ENCODE peak calls at places on chromosomes 5 and 9, in four cellular contexts. One of them, this sample, is unnamed.

GRCh38 chr9:35070823-35071813 is 1.3 kb downstream of the VCP start:
- DNase-seq in GM12878: no peak
- DNase-seq in SK-N-SH: no peak
- DNase-seq in K562: peak
- DNase-seq in this sample: no peak

GRCh38 chr5:1815881-1816292 is 14.7 kb downstream of the NDUFS6 start:
- DNase-seq in GM12878: no peak
- DNase-seq in SK-N-SH: no peak
- DNase-seq in K562: no peak
- DNase-seq in this sample: no peak

GRCh38 chr5:19496056-19496455 is 491.9 kb downstream of the CDH18 start:
- DNase-seq in GM12878: no peak
- DNase-seq in SK-N-SH: no peak
- DNase-seq in K562: no peak
- DNase-seq in this sample: no peak

GRCh38 chr5:53482717-53483638 is 2.5 kb downstream of the FST start:
- DNase-seq in GM12878: no peak
- DNase-seq in SK-N-SH: peak
- DNase-seq in K562: peak
- DNase-seq in this sample: peak

GRCh38 chr5:88607492-88607891 is 275.5 kb downstream of the MEF2C start:
- DNase-seq in GM12878: no peak
- DNase-seq in SK-N-SH: no peak
- DNase-seq in K562: no peak
- DNase-seq in this sample: no peak

GRCh38 chr9:134526798-134527492 is 114.7 kb upstream of the COL5A1 start:
- DNase-seq in GM12878: no peak
- DNase-seq in SK-N-SH: no peak
- DNase-seq in K562: no peak
- DNase-seq in this sample: no peak

GRCh38 chr5:58245479-58245845 is 214.4 kb downstream of the PLK2 start:
- DNase-seq in GM12878: no peak
- DNase-seq in SK-N-SH: no peak
- DNase-seq in K562: no peak
- DNase-seq in this sample: no peak

GRCh38 chr5:147578228-147579024 is 68.6 kb upstream of the DPYSL3 start:
- DNase-seq in GM12878: no peak
- DNase-seq in SK-N-SH: peak
- DNase-seq in K562: peak
- DNase-seq in this sample: peak

GRCh38 chr5:31867219-31867618 is 228.3 kb downstream of the PDZD2 start:
- DNase-seq in GM12878: no peak
- DNase-seq in SK-N-SH: no peak
- DNase-seq in K562: no peak
- DNase-seq in this sample: no peak

GRCh38 chr9:137454145-137454505 is 5.0 kb downstream of the NSMF start:
- DNase-seq in GM12878: no peak
- DNase-seq in SK-N-SH: peak
- DNase-seq in K562: peak
- DNase-seq in this sample: no peak

GRCh38 chr9:72703574-72703973 is 182.2 kb downstream of the TMC1 start:
- DNase-seq in GM12878: peak
- DNase-seq in SK-N-SH: no peak
- DNase-seq in K562: no peak
- DNase-seq in this sample: no peak

GRCh38 chr5:53714324-53715010 is 154.0 kb downstream of the NDUFS4 start:
- DNase-seq in GM12878: no peak
- DNase-seq in SK-N-SH: no peak
- DNase-seq in K562: no peak
- DNase-seq in this sample: no peak

GRCh38 chr9:111896942-111897830 is 572 bp downstream of the UGCG start:
- DNase-seq in GM12878: no peak
- DNase-seq in SK-N-SH: peak
- DNase-seq in K562: peak
- DNase-seq in this sample: peak

GRCh38 chr5:72480836-72481235 is 26.4 kb downstream of the ZNF366 start:
- DNase-seq in GM12878: no peak
- DNase-seq in SK-N-SH: no peak
- DNase-seq in K562: no peak
- DNase-seq in this sample: no peak

GRCh38 chr5:45399041-45399440 is 297.1 kb downstream of the HCN1 start:
- DNase-seq in GM12878: no peak
- DNase-seq in SK-N-SH: no peak
- DNase-seq in K562: no peak
- DNase-seq in this sample: no peak

GRCh38 chr5:91357012-91357634 is 26.0 kb downstream of the ARRDC3 start:
- DNase-seq in GM12878: no peak
- DNase-seq in SK-N-SH: no peak
- DNase-seq in K562: no peak
- DNase-seq in this sample: no peak

GRCh38 chr5:58497956-58498942 is 7.0 kb downstream of the GAPT start:
- DNase-seq in GM12878: no peak
- DNase-seq in SK-N-SH: peak
- DNase-seq in K562: peak
- DNase-seq in this sample: peak

GRCh38 chr9:35813434-35814105 is 1.3 kb downstream of the HINT2 start:
- DNase-seq in GM12878: no peak
- DNase-seq in SK-N-SH: peak
- DNase-seq in K562: peak
- DNase-seq in this sample: peak

GRCh38 chr5:90386099-90386710 is 23.4 kb downstream of the CETN3 start:
- DNase-seq in GM12878: no peak
- DNase-seq in SK-N-SH: peak
- DNase-seq in K562: peak
- DNase-seq in this sample: peak

GRCh38 chr9:2859776-2860379 is 16.0 kb upstream of the PUM3 start:
- DNase-seq in GM12878: no peak
- DNase-seq in SK-N-SH: peak
- DNase-seq in K562: peak
- DNase-seq in this sample: peak

GRCh38 chr5:150021491-150022162 is 21.1 kb downstream of the HMGXB3 start:
- DNase-seq in GM12878: no peak
- DNase-seq in SK-N-SH: no peak
- DNase-seq in K562: no peak
- DNase-seq in this sample: no peak

GRCh38 chr5:55668356-55668755 is 43.8 kb downstream of the SLC38A9 start:
- DNase-seq in GM12878: no peak
- DNase-seq in SK-N-SH: no peak
- DNase-seq in K562: no peak
- DNase-seq in this sample: no peak

GRCh38 chr5:1156033-1156753 is 44.3 kb upstream of the SLC12A7 start:
- DNase-seq in GM12878: no peak
- DNase-seq in SK-N-SH: peak
- DNase-seq in K562: no peak
- DNase-seq in this sample: no peak

GRCh38 chr9:95023217-95024003 is 294.1 kb downstream of the FANCC start:
- DNase-seq in GM12878: no peak
- DNase-seq in SK-N-SH: no peak
- DNase-seq in K562: no peak
- DNase-seq in this sample: peak

GRCh38 chr9:101336091-101336490 is 48.7 kb downstream of the BAAT start:
- DNase-seq in GM12878: no peak
- DNase-seq in SK-N-SH: no peak
- DNase-seq in K562: no peak
- DNase-seq in this sample: no peak

GRCh38 chr9:70954126-70954525 is 167.3 kb downstream of the TRPM3 start:
- DNase-seq in GM12878: no peak
- DNase-seq in SK-N-SH: no peak
- DNase-seq in K562: no peak
- DNase-seq in this sample: no peak

GRCh38 chr5:57456056-57456455 is 26.6 kb downstream of the ACTBL2 start:
- DNase-seq in GM12878: no peak
- DNase-seq in SK-N-SH: no peak
- DNase-seq in K562: no peak
- DNase-seq in this sample: peak

GRCh38 chr9:71814226-71814625 is 45.9 kb upstream of the CEMIP2 start:
- DNase-seq in GM12878: no peak
- DNase-seq in SK-N-SH: no peak
- DNase-seq in K562: no peak
- DNase-seq in this sample: no peak

GRCh38 chr5:131377785-131378325 is 114.0 kb downstream of the CDC42SE2 start:
- DNase-seq in GM12878: no peak
- DNase-seq in SK-N-SH: no peak
- DNase-seq in K562: no peak
- DNase-seq in this sample: no peak

GRCh38 chr5:93278876-93279275 is 302.1 kb downstream of the NR2F1-AS1 start:
- DNase-seq in GM12878: no peak
- DNase-seq in SK-N-SH: no peak
- DNase-seq in K562: no peak
- DNase-seq in this sample: no peak

GRCh38 chr5:148372883-148373282 is 10.9 kb upstream of the FBXO38 start:
- DNase-seq in GM12878: no peak
- DNase-seq in SK-N-SH: no peak
- DNase-seq in K562: no peak
- DNase-seq in this sample: no peak

GRCh38 chr9:22100626-22101025 is 91.5 kb upstream of the CDKN2B start:
- DNase-seq in GM12878: no peak
- DNase-seq in SK-N-SH: no peak
- DNase-seq in K562: no peak
- DNase-seq in this sample: no peak
- TF ChIP-seq ZBTB33 in GM12878: no peak
- TF ChIP-seq ZBTB33 in SK-N-SH: no peak
- TF ChIP-seq ZBTB33 in K562: no peak
- TF ChIP-seq ZBTB33 in this sample: no peak

GRCh38 chr5:160638141-160638742 is 213.8 kb downstream of the ATP10B start:
- DNase-seq in GM12878: no peak
- DNase-seq in SK-N-SH: no peak
- DNase-seq in K562: no peak
- DNase-seq in this sample: no peak

GRCh38 chr5:160646033-160646432 is 206.0 kb downstream of the ATP10B start:
- DNase-seq in GM12878: no peak
- DNase-seq in SK-N-SH: no peak
- DNase-seq in K562: no peak
- DNase-seq in this sample: no peak

GRCh38 chr5:160640417-160640816 is 211.6 kb downstream of the ATP10B start:
- DNase-seq in GM12878: no peak
- DNase-seq in SK-N-SH: no peak
- DNase-seq in K562: no peak
- DNase-seq in this sample: no peak

GRCh38 chr5:160641405-160641804 is 210.6 kb downstream of the ATP10B start:
- DNase-seq in GM12878: no peak
- DNase-seq in SK-N-SH: no peak
- DNase-seq in K562: no peak
- DNase-seq in this sample: no peak

GRCh38 chr5:160643588-160643987 is 208.4 kb downstream of the ATP10B start:
- DNase-seq in GM12878: no peak
- DNase-seq in SK-N-SH: no peak
- DNase-seq in K562: no peak
- DNase-seq in this sample: no peak
- TF ChIP-seq TAF1 in GM12878: no peak
- TF ChIP-seq TAF1 in SK-N-SH: no peak
- TF ChIP-seq TAF1 in K562: no peak
- TF ChIP-seq TAF1 in this sample: no peak

GRCh38 chr5:34749431-34749872 is 89.5 kb upstream of the TTC23L start:
- DNase-seq in GM12878: no peak
- DNase-seq in SK-N-SH: no peak
- DNase-seq in K562: no peak
- DNase-seq in this sample: no peak
- TF ChIP-seq ZBTB33 in GM12878: no peak
- TF ChIP-seq ZBTB33 in SK-N-SH: no peak
- TF ChIP-seq ZBTB33 in K562: no peak
- TF ChIP-seq ZBTB33 in this sample: no peak

GRCh38 chr9:133458643-133459312 is 1.0 kb upstream of the CACFD1 start:
- DNase-seq in GM12878: no peak
- DNase-seq in SK-N-SH: peak
- DNase-seq in K562: no peak
- DNase-seq in this sample: peak
- TF ChIP-seq TAF1 in GM12878: no peak
- TF ChIP-seq TAF1 in SK-N-SH: no peak
- TF ChIP-seq TAF1 in K562: no peak
- TF ChIP-seq TAF1 in this sample: no peak

GRCh38 chr5:177557041-177557647 is 2.8 kb upstream of the FAM193B start:
- DNase-seq in GM12878: no peak
- DNase-seq in SK-N-SH: no peak
- DNase-seq in K562: peak
- DNase-seq in this sample: peak
- TF ChIP-seq ZBTB33 in GM12878: no peak
- TF ChIP-seq ZBTB33 in SK-N-SH: no peak
- TF ChIP-seq ZBTB33 in K562: no peak
- TF ChIP-seq ZBTB33 in this sample: no peak

DNA sequence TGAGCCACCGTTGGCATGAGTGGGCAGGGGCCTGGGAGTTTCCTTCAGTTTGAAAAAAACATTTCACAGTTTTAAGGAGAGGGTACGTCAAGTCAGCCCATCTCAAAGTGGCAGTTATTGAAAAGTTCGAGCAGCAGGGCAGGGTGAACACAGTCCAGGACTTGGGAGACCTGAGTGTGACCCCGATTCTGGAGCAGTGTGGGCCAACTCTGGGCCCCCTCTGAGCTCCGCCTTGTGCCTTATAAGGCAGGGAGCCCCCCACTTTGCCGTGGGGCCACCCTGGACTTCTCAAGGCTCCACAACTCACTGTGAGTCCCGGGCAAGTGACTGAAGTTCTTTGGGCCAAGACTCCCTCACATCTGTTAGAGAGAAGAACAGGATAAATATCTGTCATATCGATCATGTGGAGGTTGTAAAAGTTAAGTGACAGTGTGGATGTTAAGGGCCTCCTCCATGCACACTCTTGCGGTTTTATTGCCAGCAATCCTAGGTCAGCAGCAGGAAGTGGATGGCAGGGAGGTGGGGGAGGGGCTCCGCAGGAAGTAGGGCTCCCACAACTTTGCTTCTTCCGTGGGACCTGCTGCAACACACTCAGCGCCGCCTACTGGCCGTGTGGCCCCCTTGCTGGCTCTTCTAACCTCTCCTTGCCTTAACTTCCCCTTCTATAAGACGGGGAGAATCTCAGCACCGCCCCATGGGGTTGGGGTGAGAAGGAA is 38.4 kb downstream of the HRH2 start:
- DNase-seq in GM12878: peak
- DNase-seq in SK-N-SH: peak
- DNase-seq in K562: peak
- DNase-seq in this sample: no peak
- TF ChIP-seq TAF1 in GM12878: no peak
- TF ChIP-seq TAF1 in SK-N-SH: no peak
- TF ChIP-seq TAF1 in K562: no peak
- TF ChIP-seq TAF1 in this sample: no peak

DNA sequence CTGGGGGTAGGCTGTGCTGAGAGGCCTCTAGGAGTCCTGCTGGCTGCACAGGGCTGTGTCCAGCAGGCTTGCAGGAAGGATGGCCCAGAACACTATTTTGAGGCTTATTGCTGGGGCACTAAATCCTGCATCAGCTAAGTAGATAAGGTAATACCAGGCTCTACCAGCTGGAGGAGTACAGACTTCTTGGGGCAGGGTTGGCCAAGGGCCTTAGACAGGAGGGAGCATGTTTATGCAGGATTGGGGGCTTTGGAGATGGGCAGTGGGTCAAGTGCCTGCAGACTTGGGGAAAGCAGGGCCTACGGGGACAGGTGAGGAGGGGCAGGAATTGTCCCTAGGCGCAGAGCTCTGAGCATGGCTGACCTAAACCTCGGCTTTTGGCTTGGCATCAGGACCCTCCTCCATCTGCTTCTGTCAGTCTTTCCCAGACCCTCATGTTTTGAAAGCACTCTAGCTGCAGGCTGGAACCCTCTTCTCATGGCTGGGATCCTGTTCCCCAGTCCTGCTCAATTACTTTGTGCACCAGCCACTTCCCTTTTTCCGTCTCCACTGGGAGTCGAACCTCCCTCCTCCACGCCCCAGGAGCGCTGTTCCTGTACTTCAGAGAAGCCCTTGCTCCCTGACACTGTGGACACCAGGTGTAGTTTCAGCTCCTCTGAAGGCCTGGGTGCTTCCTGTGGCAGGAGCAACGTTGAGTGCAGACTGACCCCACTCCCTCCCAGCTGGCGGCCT is 61.0 kb upstream of the SPTLC1 start:
- DNase-seq in GM12878: no peak
- DNase-seq in SK-N-SH: no peak
- DNase-seq in K562: no peak
- DNase-seq in this sample: no peak
- TF ChIP-seq ZBTB33 in GM12878: no peak
- TF ChIP-seq ZBTB33 in SK-N-SH: no peak
- TF ChIP-seq ZBTB33 in K562: no peak
- TF ChIP-seq ZBTB33 in this sample: no peak